ENCODE peak calls at places on chromosome 9, in eight cellular contexts. One of them, this sample, is unnamed.

GRCh38 chr9:110049699-110050450 is 158.1 kb downstream of the C9orf152 start:
- DNase-seq in lower lobe of right lung: peak
- DNase-seq in left kidney: peak
- DNase-seq in HEK293T: peak
- DNase-seq in stimulated activated effector memory CD8-positive, alpha-beta T cell treated with anti-CD3 and anti-CD28 coated beads, Interleukin-12 subunit alpha, Interleukin-12 subunit beta, amount 100 ng/mL, for 72 hours: no peak
- DNase-seq in NCI-H1105 treated with DMSO at 0.1 percent for 48 hours: peak
- DNase-seq in Jurkat, Clone E6-1: no peak
- DNase-seq in renal cortical epithelial cell: no peak
- DNase-seq in this sample: peak

GRCh38 chr9:77019010-77019809 is at the start of gene FOXB2:
- DNase-seq in left kidney: peak
- DNase-seq in lower lobe of right lung: no peak
- DNase-seq in stimulated activated effector memory CD8-positive, alpha-beta T cell treated with anti-CD3 and anti-CD28 coated beads, Interleukin-12 subunit alpha, Interleukin-12 subunit beta, amount 100 ng/mL, for 72 hours: peak
- DNase-seq in NCI-H1105 treated with DMSO at 0.1 percent for 48 hours: no peak
- DNase-seq in Jurkat, Clone E6-1: no peak
- DNase-seq in renal cortical epithelial cell: no peak
- DNase-seq in HEK293T: peak
- DNase-seq in this sample: no peak

GRCh38 chr9:70030156-70030555 is 13.5 kb upstream of the MAMDC2 start:
- DNase-seq in left kidney: no peak
- DNase-seq in renal cortical epithelial cell: no peak
- DNase-seq in HEK293T: no peak
- DNase-seq in lower lobe of right lung: no peak
- DNase-seq in Jurkat, Clone E6-1: no peak
- DNase-seq in stimulated activated effector memory CD8-positive, alpha-beta T cell treated with anti-CD3 and anti-CD28 coated beads, Interleukin-12 subunit alpha, Interleukin-12 subunit beta, amount 100 ng/mL, for 72 hours: no peak
- DNase-seq in NCI-H1105 treated with DMSO at 0.1 percent for 48 hours: no peak
- DNase-seq in this sample: no peak

GRCh38 chr9:86902606-86903460 is 44.5 kb downstream of the GAS1 start:
- DNase-seq in stimulated activated effector memory CD8-positive, alpha-beta T cell treated with anti-CD3 and anti-CD28 coated beads, Interleukin-12 subunit alpha, Interleukin-12 subunit beta, amount 100 ng/mL, for 72 hours: no peak
- DNase-seq in left kidney: peak
- DNase-seq in lower lobe of right lung: no peak
- DNase-seq in NCI-H1105 treated with DMSO at 0.1 percent for 48 hours: no peak
- DNase-seq in renal cortical epithelial cell: peak
- DNase-seq in HEK293T: no peak
- DNase-seq in Jurkat, Clone E6-1: no peak
- DNase-seq in this sample: no peak

GRCh38 chr9:128628471-128629048 is 28.1 kb downstream of the DYNC2I2 start:
- DNase-seq in stimulated activated effector memory CD8-positive, alpha-beta T cell treated with anti-CD3 and anti-CD28 coated beads, Interleukin-12 subunit alpha, Interleukin-12 subunit beta, amount 100 ng/mL, for 72 hours: no peak
- DNase-seq in left kidney: no peak
- DNase-seq in HEK293T: no peak
- DNase-seq in Jurkat, Clone E6-1: no peak
- DNase-seq in lower lobe of right lung: peak
- DNase-seq in NCI-H1105 treated with DMSO at 0.1 percent for 48 hours: no peak
- DNase-seq in renal cortical epithelial cell: no peak
- DNase-seq in this sample: no peak

GRCh38 chr9:14306672-14307646 is 7.0 kb downstream of the NFIB start:
- DNase-seq in NCI-H1105 treated with DMSO at 0.1 percent for 48 hours: no peak
- DNase-seq in left kidney: no peak
- DNase-seq in renal cortical epithelial cell: no peak
- DNase-seq in Jurkat, Clone E6-1: no peak
- DNase-seq in stimulated activated effector memory CD8-positive, alpha-beta T cell treated with anti-CD3 and anti-CD28 coated beads, Interleukin-12 subunit alpha, Interleukin-12 subunit beta, amount 100 ng/mL, for 72 hours: no peak
- DNase-seq in HEK293T: no peak
- DNase-seq in lower lobe of right lung: no peak
- DNase-seq in this sample: no peak

GRCh38 chr9:107584186-107584585 is 94.6 kb upstream of the KLF4 start:
- DNase-seq in lower lobe of right lung: no peak
- DNase-seq in left kidney: no peak
- DNase-seq in HEK293T: no peak
- DNase-seq in renal cortical epithelial cell: peak
- DNase-seq in NCI-H1105 treated with DMSO at 0.1 percent for 48 hours: no peak
- DNase-seq in Jurkat, Clone E6-1: no peak
- DNase-seq in stimulated activated effector memory CD8-positive, alpha-beta T cell treated with anti-CD3 and anti-CD28 coated beads, Interleukin-12 subunit alpha, Interleukin-12 subunit beta, amount 100 ng/mL, for 72 hours: no peak
- DNase-seq in this sample: no peak

GRCh38 chr9:13431137-13431536 is 151.6 kb upstream of the MPDZ start:
- DNase-seq in Jurkat, Clone E6-1: no peak
- DNase-seq in NCI-H1105 treated with DMSO at 0.1 percent for 48 hours: no peak
- DNase-seq in left kidney: peak
- DNase-seq in lower lobe of right lung: no peak
- DNase-seq in renal cortical epithelial cell: no peak
- DNase-seq in HEK293T: no peak
- DNase-seq in stimulated activated effector memory CD8-positive, alpha-beta T cell treated with anti-CD3 and anti-CD28 coated beads, Interleukin-12 subunit alpha, Interleukin-12 subunit beta, amount 100 ng/mL, for 72 hours: no peak
- DNase-seq in this sample: no peak

GRCh38 chr9:124365045-124365444 is 50.2 kb downstream of the PSMB7 start:
- DNase-seq in left kidney: no peak
- DNase-seq in renal cortical epithelial cell: no peak
- DNase-seq in lower lobe of right lung: no peak
- DNase-seq in Jurkat, Clone E6-1: no peak
- DNase-seq in NCI-H1105 treated with DMSO at 0.1 percent for 48 hours: no peak
- DNase-seq in stimulated activated effector memory CD8-positive, alpha-beta T cell treated with anti-CD3 and anti-CD28 coated beads, Interleukin-12 subunit alpha, Interleukin-12 subunit beta, amount 100 ng/mL, for 72 hours: no peak
- DNase-seq in HEK293T: no peak
- DNase-seq in this sample: no peak

GRCh38 chr9:90872835-90873294 is 71.2 kb downstream of the SYK start:
- DNase-seq in Jurkat, Clone E6-1: no peak
- DNase-seq in left kidney: no peak
- DNase-seq in stimulated activated effector memory CD8-positive, alpha-beta T cell treated with anti-CD3 and anti-CD28 coated beads, Interleukin-12 subunit alpha, Interleukin-12 subunit beta, amount 100 ng/mL, for 72 hours: no peak
- DNase-seq in HEK293T: no peak
- DNase-seq in lower lobe of right lung: no peak
- DNase-seq in NCI-H1105 treated with DMSO at 0.1 percent for 48 hours: no peak
- DNase-seq in renal cortical epithelial cell: no peak
- DNase-seq in this sample: no peak

GRCh38 chr9:112819635-112820496 is 69.3 kb downstream of the SNX30 start:
- DNase-seq in left kidney: peak
- DNase-seq in renal cortical epithelial cell: peak
- DNase-seq in HEK293T: peak
- DNase-seq in lower lobe of right lung: no peak
- DNase-seq in stimulated activated effector memory CD8-positive, alpha-beta T cell treated with anti-CD3 and anti-CD28 coated beads, Interleukin-12 subunit alpha, Interleukin-12 subunit beta, amount 100 ng/mL, for 72 hours: no peak
- DNase-seq in NCI-H1105 treated with DMSO at 0.1 percent for 48 hours: peak
- DNase-seq in Jurkat, Clone E6-1: peak
- DNase-seq in this sample: no peak

GRCh38 chr9:114906922-114907571 is 23.3 kb downstream of the TNFSF8 start:
- DNase-seq in NCI-H1105 treated with DMSO at 0.1 percent for 48 hours: peak
- DNase-seq in Jurkat, Clone E6-1: no peak
- DNase-seq in HEK293T: peak
- DNase-seq in left kidney: peak
- DNase-seq in lower lobe of right lung: no peak
- DNase-seq in renal cortical epithelial cell: peak
- DNase-seq in stimulated activated effector memory CD8-positive, alpha-beta T cell treated with anti-CD3 and anti-CD28 coated beads, Interleukin-12 subunit alpha, Interleukin-12 subunit beta, amount 100 ng/mL, for 72 hours: no peak
- DNase-seq in this sample: no peak

GRCh38 chr9:98564714-98565113 is 144.0 kb downstream of the GABBR2 start:
- DNase-seq in Jurkat, Clone E6-1: no peak
- DNase-seq in HEK293T: no peak
- DNase-seq in left kidney: no peak
- DNase-seq in stimulated activated effector memory CD8-positive, alpha-beta T cell treated with anti-CD3 and anti-CD28 coated beads, Interleukin-12 subunit alpha, Interleukin-12 subunit beta, amount 100 ng/mL, for 72 hours: no peak
- DNase-seq in lower lobe of right lung: no peak
- DNase-seq in NCI-H1105 treated with DMSO at 0.1 percent for 48 hours: no peak
- DNase-seq in renal cortical epithelial cell: no peak
- DNase-seq in this sample: no peak

GRCh38 chr9:98075332-98075805 is 18.8 kb downstream of the NANS start:
- DNase-seq in NCI-H1105 treated with DMSO at 0.1 percent for 48 hours: no peak
- DNase-seq in left kidney: no peak
- DNase-seq in HEK293T: no peak
- DNase-seq in lower lobe of right lung: no peak
- DNase-seq in Jurkat, Clone E6-1: no peak
- DNase-seq in stimulated activated effector memory CD8-positive, alpha-beta T cell treated with anti-CD3 and anti-CD28 coated beads, Interleukin-12 subunit alpha, Interleukin-12 subunit beta, amount 100 ng/mL, for 72 hours: no peak
- DNase-seq in renal cortical epithelial cell: peak
- DNase-seq in this sample: no peak

GRCh38 chr9:135530146-135530545 is 8.9 kb downstream of the LCN1 start:
- DNase-seq in left kidney: no peak
- DNase-seq in HEK293T: no peak
- DNase-seq in NCI-H1105 treated with DMSO at 0.1 percent for 48 hours: no peak
- DNase-seq in stimulated activated effector memory CD8-positive, alpha-beta T cell treated with anti-CD3 and anti-CD28 coated beads, Interleukin-12 subunit alpha, Interleukin-12 subunit beta, amount 100 ng/mL, for 72 hours: no peak
- DNase-seq in Jurkat, Clone E6-1: no peak
- DNase-seq in lower lobe of right lung: no peak
- DNase-seq in renal cortical epithelial cell: no peak
- DNase-seq in this sample: no peak

GRCh38 chr9:96048116-96048953 is 172.8 kb downstream of the ERCC6L2 start:
- DNase-seq in Jurkat, Clone E6-1: no peak
- DNase-seq in stimulated activated effector memory CD8-positive, alpha-beta T cell treated with anti-CD3 and anti-CD28 coated beads, Interleukin-12 subunit alpha, Interleukin-12 subunit beta, amount 100 ng/mL, for 72 hours: no peak
- DNase-seq in NCI-H1105 treated with DMSO at 0.1 percent for 48 hours: no peak
- DNase-seq in left kidney: peak
- DNase-seq in renal cortical epithelial cell: peak
- DNase-seq in lower lobe of right lung: no peak
- DNase-seq in HEK293T: no peak
- DNase-seq in this sample: no peak

GRCh38 chr9:137176302-137177182 is 4.7 kb upstream of the TMEM210 start:
- DNase-seq in HEK293T: peak
- DNase-seq in NCI-H1105 treated with DMSO at 0.1 percent for 48 hours: peak
- DNase-seq in left kidney: peak
- DNase-seq in stimulated activated effector memory CD8-positive, alpha-beta T cell treated with anti-CD3 and anti-CD28 coated beads, Interleukin-12 subunit alpha, Interleukin-12 subunit beta, amount 100 ng/mL, for 72 hours: no peak
- DNase-seq in Jurkat, Clone E6-1: no peak
- DNase-seq in renal cortical epithelial cell: peak
- DNase-seq in lower lobe of right lung: no peak
- DNase-seq in this sample: no peak

GRCh38 chr9:125829743-125830142 is 82.6 kb downstream of the PBX3 start:
- DNase-seq in NCI-H1105 treated with DMSO at 0.1 percent for 48 hours: no peak
- DNase-seq in stimulated activated effector memory CD8-positive, alpha-beta T cell treated with anti-CD3 and anti-CD28 coated beads, Interleukin-12 subunit alpha, Interleukin-12 subunit beta, amount 100 ng/mL, for 72 hours: peak
- DNase-seq in HEK293T: no peak
- DNase-seq in renal cortical epithelial cell: peak
- DNase-seq in left kidney: peak
- DNase-seq in lower lobe of right lung: no peak
- DNase-seq in Jurkat, Clone E6-1: peak
- DNase-seq in this sample: peak

GRCh38 chr9:3992924-3993323 is 306.9 kb downstream of the GLIS3 start:
- DNase-seq in renal cortical epithelial cell: peak
- DNase-seq in NCI-H1105 treated with DMSO at 0.1 percent for 48 hours: no peak
- DNase-seq in left kidney: no peak
- DNase-seq in stimulated activated effector memory CD8-positive, alpha-beta T cell treated with anti-CD3 and anti-CD28 coated beads, Interleukin-12 subunit alpha, Interleukin-12 subunit beta, amount 100 ng/mL, for 72 hours: no peak
- DNase-seq in Jurkat, Clone E6-1: no peak
- DNase-seq in HEK293T: no peak
- DNase-seq in lower lobe of right lung: no peak
- DNase-seq in this sample: no peak

GRCh38 chr9:73684601-73685000 is 532.9 kb downstream of the ANXA1 start:
- DNase-seq in HEK293T: no peak
- DNase-seq in renal cortical epithelial cell: peak
- DNase-seq in left kidney: no peak
- DNase-seq in lower lobe of right lung: no peak
- DNase-seq in Jurkat, Clone E6-1: no peak
- DNase-seq in stimulated activated effector memory CD8-positive, alpha-beta T cell treated with anti-CD3 and anti-CD28 coated beads, Interleukin-12 subunit alpha, Interleukin-12 subunit beta, amount 100 ng/mL, for 72 hours: no peak
- DNase-seq in NCI-H1105 treated with DMSO at 0.1 percent for 48 hours: no peak
- DNase-seq in this sample: no peak

GRCh38 chr9:134751630-134752029 is 110.0 kb downstream of the COL5A1 start:
- DNase-seq in left kidney: peak
- DNase-seq in NCI-H1105 treated with DMSO at 0.1 percent for 48 hours: peak
- DNase-seq in renal cortical epithelial cell: no peak
- DNase-seq in HEK293T: no peak
- DNase-seq in Jurkat, Clone E6-1: no peak
- DNase-seq in lower lobe of right lung: no peak
- DNase-seq in stimulated activated effector memory CD8-positive, alpha-beta T cell treated with anti-CD3 and anti-CD28 coated beads, Interleukin-12 subunit alpha, Interleukin-12 subunit beta, amount 100 ng/mL, for 72 hours: no peak
- DNase-seq in this sample: no peak

GRCh38 chr9:134619456-134619982 is 22.1 kb upstream of the COL5A1 start:
- DNase-seq in Jurkat, Clone E6-1: no peak
- DNase-seq in lower lobe of right lung: peak
- DNase-seq in NCI-H1105 treated with DMSO at 0.1 percent for 48 hours: no peak
- DNase-seq in stimulated activated effector memory CD8-positive, alpha-beta T cell treated with anti-CD3 and anti-CD28 coated beads, Interleukin-12 subunit alpha, Interleukin-12 subunit beta, amount 100 ng/mL, for 72 hours: no peak
- DNase-seq in left kidney: no peak
- DNase-seq in HEK293T: no peak
- DNase-seq in renal cortical epithelial cell: no peak
- DNase-seq in this sample: no peak

GRCh38 chr9:4243113-4243512 is 56.8 kb downstream of the GLIS3 start:
- DNase-seq in renal cortical epithelial cell: no peak
- DNase-seq in lower lobe of right lung: no peak
- DNase-seq in left kidney: no peak
- DNase-seq in Jurkat, Clone E6-1: peak
- DNase-seq in HEK293T: no peak
- DNase-seq in stimulated activated effector memory CD8-positive, alpha-beta T cell treated with anti-CD3 and anti-CD28 coated beads, Interleukin-12 subunit alpha, Interleukin-12 subunit beta, amount 100 ng/mL, for 72 hours: no peak
- DNase-seq in NCI-H1105 treated with DMSO at 0.1 percent for 48 hours: no peak
- DNase-seq in this sample: no peak

GRCh38 chr9:12091865-12092527 is 601.2 kb upstream of the TYRP1 start:
- DNase-seq in Jurkat, Clone E6-1: no peak
- DNase-seq in HEK293T: no peak
- DNase-seq in lower lobe of right lung: no peak
- DNase-seq in left kidney: peak
- DNase-seq in NCI-H1105 treated with DMSO at 0.1 percent for 48 hours: no peak
- DNase-seq in stimulated activated effector memory CD8-positive, alpha-beta T cell treated with anti-CD3 and anti-CD28 coated beads, Interleukin-12 subunit alpha, Interleukin-12 subunit beta, amount 100 ng/mL, for 72 hours: no peak
- DNase-seq in renal cortical epithelial cell: no peak
- DNase-seq in this sample: no peak

GRCh38 chr9:92917176-92917800 is 30.0 kb upstream of the FGD3 start:
- DNase-seq in renal cortical epithelial cell: no peak
- DNase-seq in lower lobe of right lung: no peak
- DNase-seq in Jurkat, Clone E6-1: no peak
- DNase-seq in NCI-H1105 treated with DMSO at 0.1 percent for 48 hours: no peak
- DNase-seq in left kidney: peak
- DNase-seq in stimulated activated effector memory CD8-positive, alpha-beta T cell treated with anti-CD3 and anti-CD28 coated beads, Interleukin-12 subunit alpha, Interleukin-12 subunit beta, amount 100 ng/mL, for 72 hours: no peak
- DNase-seq in HEK293T: no peak
- DNase-seq in this sample: no peak

GRCh38 chr9:133759146-133759900 is 21.2 kb upstream of the SARDH start:
- DNase-seq in HEK293T: peak
- DNase-seq in renal cortical epithelial cell: no peak
- DNase-seq in lower lobe of right lung: no peak
- DNase-seq in Jurkat, Clone E6-1: no peak
- DNase-seq in left kidney: peak
- DNase-seq in NCI-H1105 treated with DMSO at 0.1 percent for 48 hours: no peak
- DNase-seq in stimulated activated effector memory CD8-positive, alpha-beta T cell treated with anti-CD3 and anti-CD28 coated beads, Interleukin-12 subunit alpha, Interleukin-12 subunit beta, amount 100 ng/mL, for 72 hours: no peak
- DNase-seq in this sample: no peak

GRCh38 chr9:18396102-18396728 is 77.7 kb upstream of the ADAMTSL1 start:
- DNase-seq in renal cortical epithelial cell: peak
- DNase-seq in Jurkat, Clone E6-1: no peak
- DNase-seq in lower lobe of right lung: no peak
- DNase-seq in NCI-H1105 treated with DMSO at 0.1 percent for 48 hours: peak
- DNase-seq in HEK293T: peak
- DNase-seq in left kidney: peak
- DNase-seq in stimulated activated effector memory CD8-positive, alpha-beta T cell treated with anti-CD3 and anti-CD28 coated beads, Interleukin-12 subunit alpha, Interleukin-12 subunit beta, amount 100 ng/mL, for 72 hours: no peak
- DNase-seq in this sample: no peak

GRCh38 chr9:127813739-127814226 is 11.1 kb downstream of the FPGS start:
- DNase-seq in renal cortical epithelial cell: no peak
- DNase-seq in left kidney: no peak
- DNase-seq in stimulated activated effector memory CD8-positive, alpha-beta T cell treated with anti-CD3 and anti-CD28 coated beads, Interleukin-12 subunit alpha, Interleukin-12 subunit beta, amount 100 ng/mL, for 72 hours: no peak
- DNase-seq in Jurkat, Clone E6-1: no peak
- DNase-seq in NCI-H1105 treated with DMSO at 0.1 percent for 48 hours: no peak
- DNase-seq in HEK293T: no peak
- DNase-seq in lower lobe of right lung: no peak
- DNase-seq in this sample: no peak

GRCh38 chr9:87615547-87616148 is 110.3 kb upstream of the CTSL start:
- DNase-seq in renal cortical epithelial cell: no peak
- DNase-seq in HEK293T: no peak
- DNase-seq in lower lobe of right lung: no peak
- DNase-seq in stimulated activated effector memory CD8-positive, alpha-beta T cell treated with anti-CD3 and anti-CD28 coated beads, Interleukin-12 subunit alpha, Interleukin-12 subunit beta, amount 100 ng/mL, for 72 hours: no peak
- DNase-seq in Jurkat, Clone E6-1: no peak
- DNase-seq in left kidney: no peak
- DNase-seq in NCI-H1105 treated with DMSO at 0.1 percent for 48 hours: no peak
- DNase-seq in this sample: no peak

GRCh38 chr9:35930521-35930920 is 21.2 kb downstream of the SPAAR start:
- DNase-seq in left kidney: no peak
- DNase-seq in Jurkat, Clone E6-1: no peak
- DNase-seq in renal cortical epithelial cell: no peak
- DNase-seq in NCI-H1105 treated with DMSO at 0.1 percent for 48 hours: no peak
- DNase-seq in stimulated activated effector memory CD8-positive, alpha-beta T cell treated with anti-CD3 and anti-CD28 coated beads, Interleukin-12 subunit alpha, Interleukin-12 subunit beta, amount 100 ng/mL, for 72 hours: no peak
- DNase-seq in HEK293T: no peak
- DNase-seq in lower lobe of right lung: no peak
- DNase-seq in this sample: no peak

GRCh38 chr9:134438204-134438788 is 112.0 kb downstream of the RXRA start:
- DNase-seq in left kidney: peak
- DNase-seq in stimulated activated effector memory CD8-positive, alpha-beta T cell treated with anti-CD3 and anti-CD28 coated beads, Interleukin-12 subunit alpha, Interleukin-12 subunit beta, amount 100 ng/mL, for 72 hours: no peak
- DNase-seq in lower lobe of right lung: peak
- DNase-seq in Jurkat, Clone E6-1: no peak
- DNase-seq in renal cortical epithelial cell: no peak
- DNase-seq in NCI-H1105 treated with DMSO at 0.1 percent for 48 hours: no peak
- DNase-seq in HEK293T: no peak
- DNase-seq in this sample: no peak

GRCh38 chr9:87567047-87567446 is 69.4 kb downstream of the DAPK1 start:
- DNase-seq in left kidney: no peak
- DNase-seq in HEK293T: no peak
- DNase-seq in lower lobe of right lung: no peak
- DNase-seq in NCI-H1105 treated with DMSO at 0.1 percent for 48 hours: peak
- DNase-seq in stimulated activated effector memory CD8-positive, alpha-beta T cell treated with anti-CD3 and anti-CD28 coated beads, Interleukin-12 subunit alpha, Interleukin-12 subunit beta, amount 100 ng/mL, for 72 hours: no peak
- DNase-seq in renal cortical epithelial cell: no peak
- DNase-seq in Jurkat, Clone E6-1: no peak
- DNase-seq in this sample: no peak

GRCh38 chr9:38619556-38620447 is 594 bp downstream of the ANKRD18A start:
- DNase-seq in Jurkat, Clone E6-1: no peak
- DNase-seq in stimulated activated effector memory CD8-positive, alpha-beta T cell treated with anti-CD3 and anti-CD28 coated beads, Interleukin-12 subunit alpha, Interleukin-12 subunit beta, amount 100 ng/mL, for 72 hours: peak
- DNase-seq in NCI-H1105 treated with DMSO at 0.1 percent for 48 hours: peak
- DNase-seq in HEK293T: peak
- DNase-seq in lower lobe of right lung: peak
- DNase-seq in renal cortical epithelial cell: no peak
- DNase-seq in left kidney: peak
- DNase-seq in this sample: peak

GRCh38 chr9:120480707-120481106 is 99.3 kb downstream of the CDK5RAP2 start:
- DNase-seq in NCI-H1105 treated with DMSO at 0.1 percent for 48 hours: peak
- DNase-seq in left kidney: peak
- DNase-seq in stimulated activated effector memory CD8-positive, alpha-beta T cell treated with anti-CD3 and anti-CD28 coated beads, Interleukin-12 subunit alpha, Interleukin-12 subunit beta, amount 100 ng/mL, for 72 hours: no peak
- DNase-seq in Jurkat, Clone E6-1: no peak
- DNase-seq in HEK293T: no peak
- DNase-seq in lower lobe of right lung: no peak
- DNase-seq in renal cortical epithelial cell: peak
- DNase-seq in this sample: no peak

This sample was measured in stimulated activated CD4-positive, alpha-beta T cell treated with anti-CD3 and anti-CD28 coated beads, Interleukin-1b, Interleukin-23, amount 100 ng/mL, for 4 hours.